ENCODE peak calls at places on chromosomes 12 and 14, in four cellular contexts. G is fibroblast of pulmonary artery, F is GM13977, M is lung microvascular endothelial cell. N is an unnamed sample.

GRCh38 chr12:83016226-83016835 is 329.6 kb downstream of the TMTC2 start:
- DNase-seq in G (peak), F (no peak), M (peak), N (no peak)

GRCh38 chr12:98352218-98352811 is 163.1 kb upstream of the TMPO start:
- DNase-seq in G (peak), F (peak), M (peak), N (no peak)

GRCh38 chr14:22427771-22428228 is 161.2 kb downstream of the DAD1 start:
- DNase-seq in G (peak), F (no peak), M (no peak), N (no peak)

GRCh38 chr14:100900837-100901390 is 2.6 kb downstream of the RTL1 start:
- DNase-seq in G (peak), F (peak), M (peak), N (peak)

GRCh38 chr14:34005901-34006300 is 55.0 kb upstream of the EGLN3 start:
- DNase-seq in G (no peak), F (no peak), M (no peak), N (no peak)

GRCh38 chr12:3533703-3534386 is 42.8 kb downstream of the PRMT8 start:
- DNase-seq in G (no peak), F (no peak), M (no peak), N (no peak)

GRCh38 chr12:47770086-47770726 is 2.8 kb upstream of the SLC48A1 start:
- DNase-seq in G (peak), F (no peak), M (no peak), N (no peak)

GRCh38 chr12:110203546-110203945 is 77.5 kb upstream of the ATP2A2 start:
- DNase-seq in G (peak), F (no peak), M (no peak), N (no peak)

GRCh38 chr14:42095155-42095554 is 488.5 kb downstream of the LRFN5 start:
- DNase-seq in G (no peak), F (no peak), M (no peak), N (no peak)

GRCh38 chr12:91732086-91732485 is 413.6 kb downstream of the BTG1 start:
- DNase-seq in G (no peak), F (no peak), M (no peak), N (no peak)

GRCh38 chr14:76786556-76786955 is 25.3 kb downstream of the VASH1 start:
- DNase-seq in G (no peak), F (no peak), M (no peak), N (no peak)

GRCh38 chr12:122080149-122081107 is 1.9 kb downstream of the MLXIP start:
- DNase-seq in G (peak), F (no peak), M (peak), N (no peak)

GRCh38 chr12:25208554-25208953 is 13.5 kb downstream of the ETFRF1 start:
- DNase-seq in G (no peak), F (no peak), M (no peak), N (no peak)

GRCh38 chr14:52781629-52782028 is 9.8 kb downstream of the GNPNAT1 start:
- DNase-seq in G (peak), F (no peak), M (peak), N (no peak)

GRCh38 chr14:69242311-69243224 is 17.4 kb upstream of the GALNT16 start:
- DNase-seq in G (peak), F (peak), M (peak), N (peak)

GRCh38 chr14:49971156-49972141 is 78.6 kb downstream of the ARF6 start:
- DNase-seq in G (peak), F (peak), M (no peak), N (no peak)

GRCh38 chr14:22536853-22537338 is 52.1 kb downstream of the DAD1 start:
- DNase-seq in G (peak), F (peak), M (no peak), N (no peak)

GRCh38 chr14:104184911-104185499 is 46.6 kb downstream of the KIF26A start:
- DNase-seq in G (peak), F (peak), M (peak), N (no peak)

GRCh38 chr14:67653651-67654280 is 20.7 kb downstream of the VTI1B start:
- DNase-seq in G (peak), F (no peak), M (no peak), N (no peak)

GRCh38 chr14:90387201-90387600 is 9.6 kb upstream of the CALM1 start:
- DNase-seq in G (no peak), F (no peak), M (no peak), N (no peak)

GRCh38 chr12:96474206-96474605 is 15.2 kb upstream of the CFAP54 start:
- DNase-seq in G (no peak), F (no peak), M (no peak), N (no peak)

GRCh38 chr12:75489613-75490210 is 9.2 kb downstream of the GLIPR1 start:
- DNase-seq in G (peak), F (no peak), M (no peak), N (no peak)

GRCh38 chr14:29243355-29243754 is 476.8 kb downstream of the FOXG1 start:
- DNase-seq in G (peak), F (no peak), M (peak), N (no peak)

GRCh38 chr12:88855301-88855700 is 275.0 kb upstream of the KITLG start:
- DNase-seq in G (no peak), F (no peak), M (no peak), N (no peak)